ENCODE peak calls at places on chromosomes 1 and 21, in four cellular contexts. F is SJCRH30, P is B cell, Z is T-helper 9 cell. A is an unnamed sample.
A peak's percentile ranks its signal among the peaks of the same experiment; 100 is the strongest.

GRCh38 chr1:205923663-205924435 is 19.4 kb downstream of the SLC26A9 start:
- DNase-seq in F (no peak), P (no peak), Z (no peak), A (no peak)

GRCh38 chr1:51636191-51636590 is 19.3 kb downstream of the OSBPL9 start:
- DNase-seq in F (no peak), P (no peak), Z (no peak), A (no peak)

GRCh38 chr1:105872761-105873286 is 1183.7 kb upstream of the PRMT6 start:
- DNase-seq in F (peak; percentile 6), P (peak; percentile 7), Z (no peak), A (no peak)

GRCh38 chr1:94355485-94355980 is 62.7 kb upstream of the ABCD3 start:
- DNase-seq in F (no peak), P (no peak), Z (no peak), A (no peak)

GRCh38 chr1:4494558-4494957 is 159.9 kb upstream of the AJAP1 start:
- DNase-seq in F (peak; percentile 16), P (no peak), Z (no peak), A (no peak)

GRCh38 chr1:44284184-44284583 is 70.9 kb downstream of the ERI3 start:
- DNase-seq in F (no peak), P (no peak), Z (no peak), A (no peak)

GRCh38 chr1:2494323-2494693 is 18.2 kb downstream of the PLCH2 start:
- DNase-seq in F (peak; percentile 47), P (no peak), Z (no peak), A (no peak)

GRCh38 chr1:160548183-160548582 is 25.1 kb upstream of the SLAMF6 start:
- DNase-seq in F (no peak), P (peak; percentile 31), Z (no peak), A (no peak)

GRCh38 chr21:36429672-36430546 is 44.7 kb downstream of the CHAF1B start:
- DNase-seq in F (peak; percentile 97), P (peak; percentile 49), Z (peak; percentile 3), A (peak; percentile 34)

GRCh38 chr1:201026746-201027145 is 3.2 kb upstream of the KIF21B start:
- DNase-seq in F (no peak), P (peak; percentile 33), Z (no peak), A (no peak)

GRCh38 chr1:47608296-47608875 is 170.5 kb downstream of the FOXD2 start:
- DNase-seq in F (no peak), P (no peak), Z (no peak), A (no peak)

GRCh38 chr1:25806418-25806817 is 6.4 kb downstream of the SELENON start:
- DNase-seq in F (no peak), P (no peak), Z (no peak), A (no peak)

GRCh38 chr1:61050541-61051454 is 31.6 kb upstream of the NFIA start:
- DNase-seq in F (peak; percentile 15), P (no peak), Z (peak; percentile 19), A (peak; percentile 63)

GRCh38 chr1:42209516-42210370 is 45.2 kb upstream of the GUCA2A start:
- DNase-seq in F (peak; percentile 92), P (no peak), Z (no peak), A (no peak)

GRCh38 chr1:59669752-59670312 is 144.9 kb upstream of the HOOK1 start:
- DNase-seq in F (peak; percentile 94), P (no peak), Z (no peak), A (peak; percentile 82)

GRCh38 chr1:60458111-60458510 is 384.5 kb upstream of the C1orf87 start:
- DNase-seq in F (no peak), P (no peak), Z (no peak), A (no peak)

GRCh38 chr1:16430598-16430997 is 6.6 kb downstream of the SPATA21 start:
- DNase-seq in F (peak; percentile 62), P (no peak), Z (no peak), A (no peak)

GRCh38 chr1:112509660-112510178 is 954 bp downstream of the WNT2B start:
- DNase-seq in F (no peak), P (no peak), Z (no peak), A (no peak)

GRCh38 chr1:109821831-109822745 is 58.4 kb upstream of the EPS8L3 start:
- DNase-seq in F (no peak), P (no peak), Z (no peak), A (no peak)

GRCh38 chr1:12556957-12557935 is 60.8 kb downstream of the DHRS3 start:
- DNase-seq in F (no peak), P (no peak), Z (no peak), A (no peak)

GRCh38 chr1:229229721-229230135 is 41.2 kb upstream of the RAB4A start:
- DNase-seq in F (peak; percentile 36), P (no peak), Z (no peak), A (no peak)

GRCh38 chr1:35810096-35810860 is 2.5 kb downstream of the AGO4 start:
- DNase-seq in F (no peak), P (no peak), Z (no peak), A (no peak)

A was measured in retina.